ENCODE peak calls at places on chromosome X, in ten cellular contexts. J is EL; P is heart right ventricle; T is stimulated activated naive CD8-positive, alpha-beta T cell treated with anti-CD3 and anti-CD28 coated beads, Interleukin-15, Interleukin-2, amounts not matched to agents 100 U/mL and 50 U/mL, for 24 hours; G is ureter; Z is GM03348; E is A172; U is activated CD8-positive, alpha-beta T cell treated with anti-CD3 and anti-CD28 coated beads for 36 hours; N is body of pancreas; A is Ammon's horn. R is an unnamed sample.

GRCh38 chrX:48511561-48511960 is 2.8 kb downstream of the PORCN start:
- DNase-seq in E (peak), T (no peak), A (no peak), U (no peak), J (peak), N (peak), P (no peak), G (no peak), Z (peak), R (no peak)

GRCh38 chrX:6861456-6861855 is 286.1 kb upstream of the STS start:
- DNase-seq in Z (no peak), A (no peak), U (no peak), G (no peak), P (no peak), T (no peak), N (no peak), E (no peak), J (no peak), R (no peak)

GRCh38 chrX:46710425-46710824 is 48.5 kb downstream of the SLC9A7 start:
- DNase-seq in P (no peak), Z (peak), E (peak), N (no peak), J (peak), A (no peak), G (no peak), U (no peak), T (no peak), R (no peak)

GRCh38 chrX:132957211-132958085 is 981 bp downstream of the HS6ST2 start:
- DNase-seq in T (no peak), E (no peak), P (peak), N (peak), U (peak), G (no peak), Z (peak), J (no peak), A (no peak), R (peak)

GRCh38 chrX:23742174-23742692 is 843 bp downstream of the ACOT9 start:
- DNase-seq in N (peak), J (peak), U (peak), T (peak), P (peak), E (peak), A (peak), G (peak), Z (peak), R (no peak)

GRCh38 chrX:22135171-22135711 is 103.1 kb downstream of the PHEX start:
- DNase-seq in P (no peak), A (peak), J (peak), T (no peak), Z (peak), U (no peak), N (peak), G (no peak), E (no peak), R (no peak)

GRCh38 chrX:18887177-18887820 is 96.6 kb downstream of the PHKA2 start:
- DNase-seq in U (no peak), P (peak), J (no peak), G (peak), E (no peak), T (no peak), N (no peak), A (no peak), Z (no peak), R (no peak)

GRCh38 chrX:17833954-17834353 is 27.1 kb downstream of the RAI2 start:
- DNase-seq in Z (no peak), U (no peak), G (no peak), P (no peak), T (no peak), N (no peak), E (no peak), J (no peak), A (no peak), R (no peak)

GRCh38 chrX:43500240-43500639 is 155.9 kb upstream of the MAOA start:
- DNase-seq in T (no peak), Z (no peak), U (no peak), P (no peak), J (no peak), E (no peak), A (no peak), N (no peak), G (no peak), R (no peak)

GRCh38 chrX:861335-861890 is 230.8 kb downstream of the SHOX start:
- DNase-seq in Z (no peak), U (no peak), E (no peak), T (no peak), A (no peak), G (no peak), P (no peak), J (peak), N (no peak), R (no peak)

GRCh38 chrX:155841232-155841631 is 39.9 kb upstream of the VAMP7 start:
- DNase-seq in U (no peak), N (no peak), A (no peak), J (no peak), Z (no peak), P (no peak), E (no peak), G (no peak), T (no peak), R (no peak)

GRCh38 chrX:134603806-134604700 is 54.2 kb downstream of the PLAC1 start:
- DNase-seq in U (no peak), G (no peak), Z (peak), P (no peak), N (no peak), A (no peak), J (peak), E (peak), T (no peak), R (no peak)

GRCh38 chrX:72349190-72349589 is 43.5 kb upstream of the CITED1 start:
- DNase-seq in P (no peak), G (no peak), A (no peak), T (peak), Z (no peak), J (no peak), U (peak), E (no peak), N (no peak), R (no peak)

GRCh38 chrX:11367609-11368430 is 74.6 kb downstream of the AMELX start:
- DNase-seq in J (peak), Z (no peak), U (no peak), N (no peak), P (no peak), A (peak), E (peak), G (no peak), T (no peak), R (no peak)

R was measured in caudate nucleus.